ENCODE peak calls at places on chromosomes 11 and 22, in four cellular contexts. One of them, this sample, is unnamed.

GRCh38 chr22:37231406-37232139 is 12.5 kb downstream of the RAC2 start:
- DNase-seq in iris pigment epithelial cell: no peak
- DNase-seq in GM18507: no peak
- DNase-seq in astrocyte of the spinal cord: no peak
- DNase-seq in this sample: no peak

GRCh38 chr22:22948651-22949611 is 61.3 kb downstream of the IGLL5 start:
- DNase-seq in iris pigment epithelial cell: peak
- DNase-seq in GM18507: no peak
- DNase-seq in astrocyte of the spinal cord: no peak
- DNase-seq in this sample: peak

GRCh38 chr11:128548655-128549255 is 38.6 kb downstream of the ETS1 start:
- DNase-seq in iris pigment epithelial cell: peak
- DNase-seq in GM18507: no peak
- DNase-seq in astrocyte of the spinal cord: no peak
- DNase-seq in this sample: peak

GRCh38 chr11:33987975-33988580 is 63.5 kb upstream of the CAPRIN1 start:
- DNase-seq in iris pigment epithelial cell: peak
- DNase-seq in GM18507: no peak
- DNase-seq in astrocyte of the spinal cord: peak
- DNase-seq in this sample: peak

GRCh38 chr11:113644605-113645004 is 61.5 kb downstream of the TMPRSS5 start:
- DNase-seq in iris pigment epithelial cell: no peak
- DNase-seq in GM18507: no peak
- DNase-seq in astrocyte of the spinal cord: no peak
- DNase-seq in this sample: no peak

GRCh38 chr22:29840498-29840897 is 2.4 kb upstream of the ASCC2 start:
- DNase-seq in iris pigment epithelial cell: peak
- DNase-seq in GM18507: no peak
- DNase-seq in astrocyte of the spinal cord: no peak
- DNase-seq in this sample: no peak

GRCh38 chr11:120646206-120646605 is 134.7 kb downstream of the GRIK4 start:
- DNase-seq in iris pigment epithelial cell: no peak
- DNase-seq in GM18507: no peak
- DNase-seq in astrocyte of the spinal cord: no peak
- DNase-seq in this sample: no peak

GRCh38 chr22:30516273-30516672 is 10.8 kb upstream of the SEC14L4 start:
- DNase-seq in iris pigment epithelial cell: no peak
- DNase-seq in GM18507: no peak
- DNase-seq in astrocyte of the spinal cord: no peak
- DNase-seq in this sample: no peak

This sample was measured in choroid plexus epithelial cell.